ENCODE peak calls at places on chromosomes 2 and 18, in six cellular contexts. S is NCI-H2081; G is nucleus accumbens; O is CD8-positive, alpha-beta T cell; P is NCI-H1105 treated with DMSO at 0.1 percent for 48 hours; R is T-helper 2 cell. J is an unnamed sample.

GRCh38 chr2:65228249-65228750 is 669 bp downstream of the ACTR2 start:
- DNase-seq in G (no peak), P (no peak), O (peak), R (peak), S (peak), J (no peak)

GRCh38 chr2:22382439-22383169 is 1002.4 kb upstream of the KLHL29 start:
- DNase-seq in R (no peak), S (peak), G (no peak), O (no peak), P (no peak), J (no peak)

GRCh38 chr2:238162516-238163441 is 4.0 kb downstream of the ERFE start:
- DNase-seq in G (no peak), O (no peak), S (no peak), P (no peak), R (no peak), J (no peak)

GRCh38 chr18:57436965-57437333 is 1.8 kb downstream of the ONECUT2 start:
- DNase-seq in R (no peak), G (no peak), P (peak), O (no peak), S (no peak), J (no peak)

GRCh38 chr2:153641046-153641445 is 162.5 kb upstream of the RPRM start:
- DNase-seq in S (no peak), G (no peak), O (no peak), R (no peak), P (no peak), J (no peak)

GRCh38 chr2:7517122-7517487 is 599.9 kb downstream of the RNF144A start:
- DNase-seq in O (peak), S (no peak), R (no peak), P (no peak), G (no peak), J (no peak)

GRCh38 chr2:88144914-88145497 is 17.1 kb upstream of the FABP1 start:
- DNase-seq in O (no peak), G (no peak), S (no peak), R (no peak), P (no peak), J (no peak)

GRCh38 chr2:69601179-69601612 is 42.3 kb downstream of the AAK1 start:
- DNase-seq in R (no peak), O (no peak), G (no peak), P (no peak), S (no peak), J (no peak)

GRCh38 chr2:128414946-128415767 is 96.5 kb upstream of the HS6ST1 start:
- DNase-seq in G (no peak), O (no peak), R (no peak), P (no peak), S (no peak), J (no peak)

GRCh38 chr2:120765031-120765910 is 29.6 kb downstream of the GLI2 start:
- DNase-seq in G (no peak), O (no peak), R (no peak), P (no peak), S (no peak), J (no peak)

GRCh38 chr2:157233506-157233905 is 24.0 kb upstream of the GALNT5 start:
- DNase-seq in S (no peak), P (no peak), G (no peak), R (no peak), O (no peak), J (no peak)

GRCh38 chr2:113770929-113771328 is 14.5 kb upstream of the SLC35F5 start:
- DNase-seq in O (no peak), R (no peak), G (no peak), P (no peak), S (no peak), J (no peak)

GRCh38 chr18:48048251-48048650 is 117.8 kb upstream of the SMAD2 start:
- DNase-seq in G (no peak), O (no peak), S (no peak), R (no peak), P (no peak), J (no peak)

GRCh38 chr2:10269711-10270610 is 32.7 kb upstream of the HPCAL1 start:
- DNase-seq in P (no peak), S (no peak), G (no peak), R (no peak), O (no peak), J (no peak)

GRCh38 chr18:25669741-25670140 is 317.8 kb upstream of the ZNF521 start:
- DNase-seq in G (no peak), R (no peak), S (no peak), O (no peak), P (no peak), J (no peak)

GRCh38 chr2:42132066-42132965 is 36.8 kb upstream of the EML4 start:
- DNase-seq in O (no peak), G (no peak), P (no peak), S (no peak), R (no peak), J (no peak)

GRCh38 chr2:68463287-68463877 is 3.7 kb downstream of the FBXO48 start:
- DNase-seq in P (peak), R (no peak), G (no peak), S (peak), O (no peak), J (no peak)

GRCh38 chr2:206390181-206390580 is 53.2 kb upstream of the ADAM23 start:
- DNase-seq in S (no peak), P (no peak), G (no peak), O (no peak), R (no peak), J (no peak)

GRCh38 chr2:147141930-147142329 is 702.9 kb upstream of the ACVR2A start:
- DNase-seq in S (no peak), P (no peak), O (no peak), R (no peak), G (no peak), J (no peak)

GRCh38 chr2:138421315-138421970 is 80.1 kb upstream of the SPOPL start:
- DNase-seq in P (no peak), G (no peak), R (no peak), S (no peak), O (no peak), J (no peak)

GRCh38 chr18:69250305-69251151 is 150.2 kb upstream of the DOK6 start:
- DNase-seq in R (no peak), P (peak), O (no peak), S (peak), G (no peak), J (no peak)

GRCh38 chr2:204495381-204495780 is 49.9 kb upstream of the PARD3B start:
- DNase-seq in S (no peak), O (no peak), R (no peak), G (no peak), P (no peak), J (no peak)

GRCh38 chr2:144941743-144942488 is 422.0 kb upstream of the ZEB2 start:
- DNase-seq in S (no peak), G (no peak), P (no peak), R (no peak), O (no peak), J (no peak)

GRCh38 chr2:177281400-177282021 is 17.0 kb upstream of the NFE2L2 start:
- DNase-seq in O (no peak), R (no peak), P (no peak), G (no peak), S (no peak), J (no peak)